ENCODE peak calls at places on chromosomes 4 and X, in six cellular contexts. T is H9, G is mesenchymal stem cell, L is IMR-90, R is neuronal stem cell, Y is mesendoderm. W is an unnamed sample.

GRCh38 chr4:77538144-77538543 is 67.5 kb upstream of the CXCL13 start:
- DNase-seq in T (no peak), G (peak), L (peak), R (no peak), Y (no peak), W (no peak)

GRCh38 chr4:188439641-188440311 is 300.5 kb downstream of the TRIML1 start:
- DNase-seq in T (no peak), G (no peak), L (peak), R (no peak), Y (no peak), W (no peak)

GRCh38 chr4:5206391-5206790 is 155.1 kb downstream of the STK32B start:
- DNase-seq in T (no peak), G (peak), L (peak), R (no peak), Y (no peak), W (no peak)

GRCh38 chrX:39576081-39576701 is 521.6 kb downstream of the BCOR start:
- DNase-seq in T (peak), G (no peak), L (no peak), R (no peak), Y (no peak), W (no peak)

GRCh38 chr4:82715731-82716617 is 82.6 kb downstream of the SCD5 start:
- DNase-seq in T (no peak), G (peak), L (peak), R (no peak), Y (peak), W (peak)

GRCh38 chr4:150510176-150510875 is 71.6 kb upstream of the MAB21L2 start:
- DNase-seq in T (no peak), G (peak), L (peak), R (peak), Y (no peak), W (no peak)

GRCh38 chr4:83561381-83561780 is 25.5 kb downstream of the GPAT3 start:
- DNase-seq in T (no peak), G (peak), L (peak), R (no peak), Y (no peak), W (peak)

GRCh38 chr4:154634058-154634457 is 21.6 kb upstream of the FGG start:
- DNase-seq in T (no peak), G (no peak), L (no peak), R (no peak), Y (no peak), W (no peak)

GRCh38 chrX:12007881-12008280 is 130.4 kb upstream of the FRMPD4 start:
- DNase-seq in T (no peak), G (peak), L (peak), R (no peak), Y (no peak), W (no peak)

DNA sequence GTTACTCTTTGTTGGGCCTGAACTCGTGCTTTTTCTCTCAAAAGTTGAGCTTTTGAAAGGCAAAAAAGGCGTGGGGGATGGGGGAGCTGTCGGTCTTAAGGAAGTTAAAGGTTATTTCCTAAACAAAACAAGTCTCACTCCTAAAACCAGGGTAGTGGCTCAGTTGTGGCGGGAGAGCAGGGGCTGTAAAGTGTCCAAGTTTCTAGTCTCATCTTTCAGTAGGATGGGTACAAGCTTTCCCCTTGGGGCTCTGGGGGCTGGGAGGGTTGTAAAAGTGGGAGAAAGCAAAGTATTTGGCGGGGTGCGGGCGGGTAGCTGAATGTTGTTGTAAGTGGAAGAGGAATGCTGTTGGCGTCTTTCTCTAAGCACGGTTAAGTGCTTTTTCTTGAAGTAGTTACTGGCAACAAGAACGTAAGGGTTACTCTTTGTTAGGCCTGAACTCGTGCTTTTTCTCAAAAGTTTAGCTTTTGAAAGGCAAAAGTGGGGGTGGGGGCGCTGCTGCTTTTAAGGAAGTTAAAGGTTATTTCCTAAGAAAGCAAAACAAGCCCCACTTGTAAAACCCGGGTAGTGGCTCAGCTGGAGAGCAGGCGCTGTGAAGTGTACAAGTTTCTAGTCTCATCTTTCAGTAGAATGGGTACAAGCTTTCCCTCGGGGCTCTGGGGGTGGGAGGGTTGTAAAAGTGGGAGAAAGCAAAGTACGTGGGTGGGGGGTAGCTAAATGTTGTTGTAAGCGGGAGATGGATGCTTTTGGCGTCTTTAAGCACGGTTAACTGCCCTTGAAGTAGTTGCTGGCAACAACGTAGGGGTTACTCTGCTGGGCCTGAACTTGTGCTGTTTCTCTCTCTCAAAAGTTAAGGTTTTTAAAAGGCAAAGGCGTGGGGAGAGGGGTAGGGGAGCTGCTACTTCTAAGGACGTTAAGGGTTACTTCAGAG is 1.1 kb upstream of the WDR1 start:
- DNase-seq in T (no peak), G (peak), L (no peak), R (no peak), Y (no peak), W (peak)
- H2AK5ac ChIP-seq in T (no peak), G (peak), L (peak), R (no peak), Y (no peak), W (no peak)

DNA sequence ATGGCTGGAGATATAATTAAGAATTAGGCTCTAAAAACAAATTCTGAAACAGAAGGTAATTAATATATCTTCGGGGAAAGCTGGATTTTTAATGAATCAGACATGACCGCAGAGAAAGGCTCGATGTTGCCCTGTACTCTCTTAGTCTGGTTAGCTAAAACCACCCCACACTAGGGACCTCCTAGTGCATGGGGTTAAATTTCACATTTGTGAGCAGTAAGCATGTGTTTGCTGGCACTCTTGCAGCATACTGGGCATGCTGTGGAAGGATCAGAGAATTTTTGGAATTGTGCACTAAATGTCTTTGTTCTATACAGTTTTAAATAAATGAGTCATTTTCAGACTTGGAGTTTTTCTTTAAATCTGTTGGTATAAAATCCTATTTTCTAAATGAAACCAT is 475.6 kb upstream of the FTHL17 start:
- DNase-seq in T (no peak), G (no peak), L (no peak), R (no peak), Y (no peak), W (no peak)
- H3K9ac ChIP-seq in T (no peak), G (no peak), L (no peak), R (no peak), Y (no peak), W (no peak)

GRCh38 chrX:69531031-69531755 is 27.1 kb downstream of the NALF2 start:
- DNase-seq in T (no peak), G (no peak), L (no peak), R (no peak), Y (no peak), W (no peak)
- H3K4ac ChIP-seq in T (no peak), G (no peak), L (no peak), R (no peak), Y (no peak), W (no peak)

GRCh38 chr4:109303141-109303499 is 662 bp upstream of the COL25A1 start:
- DNase-seq in T (no peak), G (peak), L (no peak), R (no peak), Y (peak), W (peak)
- H2AK5ac ChIP-seq in T (no peak), G (no peak), L (no peak), R (no peak), Y (no peak), W (no peak)

GRCh38 chrX:99494668-99495067 is 915.4 kb downstream of the PCDH19 start:
- DNase-seq in T (no peak), G (no peak), L (no peak), R (no peak), Y (no peak), W (no peak)
- H3K9ac ChIP-seq in T (no peak), G (no peak), L (no peak), R (no peak), Y (no peak), W (no peak)

DNA sequence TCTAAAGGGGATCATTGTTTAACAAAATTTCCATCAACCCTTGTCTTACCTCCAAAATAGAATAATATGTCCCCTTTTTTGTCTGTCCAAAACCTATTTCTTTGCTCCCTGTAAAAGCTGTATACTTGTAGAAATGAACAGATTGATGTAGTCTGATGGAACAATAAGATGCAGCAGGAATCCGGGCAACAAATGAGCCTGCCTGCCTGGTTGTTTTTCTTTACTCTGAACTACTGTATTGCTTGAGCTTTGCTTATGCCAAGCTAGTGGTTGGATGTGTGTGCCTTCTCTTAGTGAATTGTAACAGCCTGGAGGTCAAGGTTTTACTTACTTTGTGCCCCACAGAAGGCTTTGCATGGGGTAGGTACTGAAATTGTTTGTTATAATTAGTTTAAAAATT is 116.2 kb upstream of the TLL1 start:
- DNase-seq in T (no peak), G (no peak), L (no peak), R (no peak), Y (no peak), W (no peak)
- H3K4ac ChIP-seq in T (no peak), G (no peak), L (no peak), R (no peak), Y (no peak), W (no peak)

W was measured in trophoblast cell.